ENCODE peak calls at places on chromosomes 11 and 22, in seven cellular contexts. One of them, this sample, is unnamed.

GRCh38 chr22:39663751-39664150 is 93.2 kb downstream of the CACNA1I start:
- DNase-seq in hypothalamus: no peak
- DNase-seq in HepG2: no peak
- DNase-seq in NCI-H748 treated with DMSO at 0.1 percent for 48 hours: no peak
- DNase-seq in OCI-LY7: no peak
- DNase-seq in AG08396: no peak
- DNase-seq in mucosa of gallbladder: no peak
- DNase-seq in this sample: no peak

GRCh38 chr11:45237666-45238348 is 48.3 kb downstream of the SYT13 start:
- DNase-seq in hypothalamus: no peak
- DNase-seq in HepG2: no peak
- DNase-seq in NCI-H748 treated with DMSO at 0.1 percent for 48 hours: no peak
- DNase-seq in OCI-LY7: no peak
- DNase-seq in AG08396: no peak
- DNase-seq in mucosa of gallbladder: no peak
- DNase-seq in this sample: no peak

GRCh38 chr11:12587333-12587997 is 86.8 kb upstream of the TEAD1 start:
- DNase-seq in hypothalamus: no peak
- DNase-seq in HepG2: no peak
- DNase-seq in NCI-H748 treated with DMSO at 0.1 percent for 48 hours: no peak
- DNase-seq in OCI-LY7: no peak
- DNase-seq in AG08396: peak
- DNase-seq in mucosa of gallbladder: no peak
- DNase-seq in this sample: peak

GRCh38 chr11:69447786-69448185 is 33.7 kb upstream of the LINC01488 start:
- DNase-seq in hypothalamus: no peak
- DNase-seq in HepG2: no peak
- DNase-seq in NCI-H748 treated with DMSO at 0.1 percent for 48 hours: no peak
- DNase-seq in OCI-LY7: no peak
- DNase-seq in AG08396: no peak
- DNase-seq in mucosa of gallbladder: no peak
- DNase-seq in this sample: peak

GRCh38 chr11:15127341-15127740 is 12.6 kb downstream of the INSC start:
- DNase-seq in hypothalamus: no peak
- DNase-seq in HepG2: no peak
- DNase-seq in NCI-H748 treated with DMSO at 0.1 percent for 48 hours: no peak
- DNase-seq in OCI-LY7: no peak
- DNase-seq in AG08396: peak
- DNase-seq in mucosa of gallbladder: no peak
- DNase-seq in this sample: peak

GRCh38 chr11:824942-825341 is 2.8 kb upstream of the CRACR2B start:
- DNase-seq in hypothalamus: no peak
- DNase-seq in HepG2: no peak
- DNase-seq in NCI-H748 treated with DMSO at 0.1 percent for 48 hours: no peak
- DNase-seq in OCI-LY7: no peak
- DNase-seq in AG08396: no peak
- DNase-seq in mucosa of gallbladder: no peak
- DNase-seq in this sample: no peak

GRCh38 chr22:41524283-41524682 is 20.0 kb downstream of the POLR3H start:
- DNase-seq in hypothalamus: no peak
- DNase-seq in HepG2: no peak
- DNase-seq in NCI-H748 treated with DMSO at 0.1 percent for 48 hours: no peak
- DNase-seq in OCI-LY7: no peak
- DNase-seq in AG08396: peak
- DNase-seq in mucosa of gallbladder: peak
- DNase-seq in this sample: no peak

GRCh38 chr11:93169950-93170561 is 27.7 kb downstream of the SLC36A4 start:
- DNase-seq in hypothalamus: no peak
- DNase-seq in HepG2: peak
- DNase-seq in NCI-H748 treated with DMSO at 0.1 percent for 48 hours: no peak
- DNase-seq in OCI-LY7: peak
- DNase-seq in AG08396: peak
- DNase-seq in mucosa of gallbladder: no peak
- DNase-seq in this sample: peak

GRCh38 chr22:45958971-45959370 is 18.0 kb downstream of the WNT7B start:
- DNase-seq in hypothalamus: no peak
- DNase-seq in HepG2: no peak
- DNase-seq in NCI-H748 treated with DMSO at 0.1 percent for 48 hours: no peak
- DNase-seq in OCI-LY7: no peak
- DNase-seq in AG08396: no peak
- DNase-seq in mucosa of gallbladder: no peak
- DNase-seq in this sample: no peak

GRCh38 chr22:25962711-25963110 is 206.6 kb upstream of the SEZ6L start:
- DNase-seq in hypothalamus: no peak
- DNase-seq in HepG2: no peak
- DNase-seq in NCI-H748 treated with DMSO at 0.1 percent for 48 hours: no peak
- DNase-seq in OCI-LY7: no peak
- DNase-seq in AG08396: no peak
- DNase-seq in mucosa of gallbladder: no peak
- DNase-seq in this sample: no peak

GRCh38 chr22:24338701-24339451 is 68.2 kb downstream of the SPECC1L start:
- DNase-seq in hypothalamus: no peak
- DNase-seq in HepG2: no peak
- DNase-seq in NCI-H748 treated with DMSO at 0.1 percent for 48 hours: no peak
- DNase-seq in OCI-LY7: no peak
- DNase-seq in AG08396: peak
- DNase-seq in mucosa of gallbladder: no peak
- DNase-seq in this sample: peak

GRCh38 chr22:45548991-45549736 is 46.5 kb downstream of the FBLN1 start:
- DNase-seq in hypothalamus: no peak
- DNase-seq in HepG2: no peak
- DNase-seq in NCI-H748 treated with DMSO at 0.1 percent for 48 hours: no peak
- DNase-seq in OCI-LY7: no peak
- DNase-seq in AG08396: peak
- DNase-seq in mucosa of gallbladder: peak
- DNase-seq in this sample: no peak

GRCh38 chr22:45218974-45219373 is 21.7 kb downstream of the KIAA0930 start:
- DNase-seq in hypothalamus: no peak
- DNase-seq in HepG2: no peak
- DNase-seq in NCI-H748 treated with DMSO at 0.1 percent for 48 hours: no peak
- DNase-seq in OCI-LY7: peak
- DNase-seq in AG08396: no peak
- DNase-seq in mucosa of gallbladder: no peak
- DNase-seq in this sample: no peak

GRCh38 chr11:68036141-68036716 is 2.6 kb upstream of the TCIRG1 start:
- DNase-seq in hypothalamus: no peak
- DNase-seq in HepG2: no peak
- DNase-seq in NCI-H748 treated with DMSO at 0.1 percent for 48 hours: no peak
- DNase-seq in OCI-LY7: no peak
- DNase-seq in AG08396: no peak
- DNase-seq in mucosa of gallbladder: no peak
- DNase-seq in this sample: no peak

GRCh38 chr11:65851083-65851579 is 6.8 kb downstream of the CFL1 start:
- DNase-seq in hypothalamus: no peak
- DNase-seq in HepG2: no peak
- DNase-seq in NCI-H748 treated with DMSO at 0.1 percent for 48 hours: no peak
- DNase-seq in OCI-LY7: no peak
- DNase-seq in AG08396: no peak
- DNase-seq in mucosa of gallbladder: no peak
- DNase-seq in this sample: no peak

GRCh38 chr22:27918351-27919221 is 470 bp downstream of the PITPNB start:
- DNase-seq in hypothalamus: no peak
- DNase-seq in HepG2: peak
- DNase-seq in NCI-H748 treated with DMSO at 0.1 percent for 48 hours: no peak
- DNase-seq in OCI-LY7: peak
- DNase-seq in AG08396: peak
- DNase-seq in mucosa of gallbladder: peak
- DNase-seq in this sample: peak

GRCh38 chr11:62153087-62153395 is 29.2 kb downstream of the INCENP start:
- DNase-seq in hypothalamus: no peak
- DNase-seq in HepG2: no peak
- DNase-seq in NCI-H748 treated with DMSO at 0.1 percent for 48 hours: no peak
- DNase-seq in OCI-LY7: no peak
- DNase-seq in AG08396: no peak
- DNase-seq in mucosa of gallbladder: no peak
- DNase-seq in this sample: no peak